ENCODE peak calls at places on chromosomes 7 and 10, in seven cellular contexts. One of them, this sample, is unnamed.
A peak's percentile ranks its signal among the peaks of the same experiment; 100 is the strongest.

GRCh38 chr7:102273749-102274712 is 12.6 kb upstream of the SH2B2 start:
- DNase-seq in right lobe of liver: no peak
- DNase-seq in ovary: no peak
- DNase-seq in uterus: no peak
- DNase-seq in IMR-90: peak; percentile 83
- DNase-seq in heart left ventricle: no peak
- DNase-seq in body of pancreas: no peak
- DNase-seq in this sample: no peak

GRCh38 chr7:28237368-28237767 is 56.8 kb upstream of the JAZF1 start:
- DNase-seq in IMR-90: no peak
- DNase-seq in right lobe of liver: no peak
- DNase-seq in uterus: no peak
- DNase-seq in heart left ventricle: no peak
- DNase-seq in body of pancreas: no peak
- DNase-seq in ovary: no peak
- DNase-seq in this sample: no peak

GRCh38 chr10:117218654-117219053 is 21.4 kb downstream of the KCNK18 start:
- DNase-seq in body of pancreas: no peak
- DNase-seq in ovary: no peak
- DNase-seq in uterus: no peak
- DNase-seq in right lobe of liver: no peak
- DNase-seq in heart left ventricle: no peak
- DNase-seq in IMR-90: no peak
- DNase-seq in this sample: peak; percentile 27

GRCh38 chr7:157538735-157539134 is 201.9 kb downstream of the DNAJB6 start:
- DNase-seq in ovary: no peak
- DNase-seq in right lobe of liver: no peak
- DNase-seq in IMR-90: no peak
- DNase-seq in body of pancreas: no peak
- DNase-seq in heart left ventricle: no peak
- DNase-seq in uterus: no peak
- DNase-seq in this sample: no peak

GRCh38 chr7:148334959-148335577 is 255.5 kb upstream of the C7orf33 start:
- DNase-seq in right lobe of liver: no peak
- DNase-seq in heart left ventricle: no peak
- DNase-seq in IMR-90: no peak
- DNase-seq in uterus: no peak
- DNase-seq in ovary: no peak
- DNase-seq in body of pancreas: no peak
- DNase-seq in this sample: no peak

GRCh38 chr7:30253796-30254165 is 30.6 kb upstream of the ZNRF2 start:
- DNase-seq in heart left ventricle: no peak
- DNase-seq in body of pancreas: no peak
- DNase-seq in IMR-90: no peak
- DNase-seq in uterus: no peak
- DNase-seq in ovary: no peak
- DNase-seq in right lobe of liver: no peak
- DNase-seq in this sample: no peak

GRCh38 chr10:125144693-125145623 is 15.4 kb downstream of the CTBP2 start:
- DNase-seq in uterus: peak; percentile 41
- DNase-seq in body of pancreas: no peak
- DNase-seq in right lobe of liver: no peak
- DNase-seq in ovary: peak; percentile 54
- DNase-seq in IMR-90: peak; percentile 57
- DNase-seq in heart left ventricle: no peak
- DNase-seq in this sample: no peak

GRCh38 chr7:90594791-90595317 is 1.3 kb upstream of the CDK14 start:
- DNase-seq in body of pancreas: no peak
- DNase-seq in IMR-90: peak; percentile 91
- DNase-seq in ovary: peak; percentile 60
- DNase-seq in heart left ventricle: peak; percentile 65
- DNase-seq in uterus: peak; percentile 67
- DNase-seq in right lobe of liver: no peak
- DNase-seq in this sample: no peak

GRCh38 chr10:96986200-96986856 is 154.2 kb downstream of the LCOR start:
- DNase-seq in right lobe of liver: no peak
- DNase-seq in IMR-90: no peak
- DNase-seq in uterus: no peak
- DNase-seq in body of pancreas: no peak
- DNase-seq in ovary: no peak
- DNase-seq in heart left ventricle: no peak
- DNase-seq in this sample: no peak

GRCh38 chr10:29634764-29635625 is at the start of gene SVIL:
- DNase-seq in IMR-90: peak; percentile 71
- DNase-seq in body of pancreas: no peak
- DNase-seq in heart left ventricle: peak; percentile 66
- DNase-seq in right lobe of liver: no peak
- DNase-seq in ovary: peak; percentile 73
- DNase-seq in uterus: peak; percentile 93
- DNase-seq in this sample: no peak

GRCh38 chr7:10950494-10950893 is 23.2 kb upstream of the PHF14 start:
- DNase-seq in IMR-90: no peak
- DNase-seq in right lobe of liver: no peak
- DNase-seq in heart left ventricle: no peak
- DNase-seq in ovary: no peak
- DNase-seq in uterus: no peak
- DNase-seq in body of pancreas: no peak
- DNase-seq in this sample: no peak

GRCh38 chr7:55172881-55173609 is 154.2 kb downstream of the EGFR start:
- DNase-seq in heart left ventricle: no peak
- DNase-seq in right lobe of liver: no peak
- DNase-seq in uterus: no peak
- DNase-seq in ovary: no peak
- DNase-seq in IMR-90: no peak
- DNase-seq in body of pancreas: no peak
- DNase-seq in this sample: no peak

GRCh38 chr7:48822138-48822537 is 102.2 kb upstream of the CDC14C start:
- DNase-seq in ovary: no peak
- DNase-seq in right lobe of liver: no peak
- DNase-seq in IMR-90: no peak
- DNase-seq in heart left ventricle: no peak
- DNase-seq in uterus: no peak
- DNase-seq in body of pancreas: no peak
- DNase-seq in this sample: no peak

GRCh38 chr10:1070939-1071338 is 14.8 kb downstream of the WDR37 start:
- DNase-seq in uterus: no peak
- DNase-seq in heart left ventricle: no peak
- DNase-seq in right lobe of liver: no peak
- DNase-seq in body of pancreas: no peak
- DNase-seq in ovary: no peak
- DNase-seq in IMR-90: peak; percentile 69
- DNase-seq in this sample: no peak

GRCh38 chr10:1074063-1074747 is 18.0 kb downstream of the WDR37 start:
- DNase-seq in heart left ventricle: no peak
- DNase-seq in body of pancreas: no peak
- DNase-seq in IMR-90: no peak
- DNase-seq in right lobe of liver: no peak
- DNase-seq in ovary: no peak
- DNase-seq in uterus: no peak
- DNase-seq in this sample: no peak

GRCh38 chr10:1068362-1069361 is 12.5 kb downstream of the WDR37 start:
- DNase-seq in heart left ventricle: no peak
- DNase-seq in uterus: no peak
- DNase-seq in right lobe of liver: no peak
- DNase-seq in body of pancreas: no peak
- DNase-seq in ovary: no peak
- DNase-seq in IMR-90: no peak
- DNase-seq in this sample: no peak

GRCh38 chr10:1074748-1075358 is 18.7 kb downstream of the WDR37 start:
- DNase-seq in IMR-90: no peak
- DNase-seq in ovary: no peak
- DNase-seq in uterus: no peak
- DNase-seq in body of pancreas: no peak
- DNase-seq in heart left ventricle: no peak
- DNase-seq in right lobe of liver: no peak
- DNase-seq in this sample: no peak

GRCh38 chr10:1069680-1070079 is 13.5 kb downstream of the WDR37 start:
- DNase-seq in heart left ventricle: no peak
- DNase-seq in IMR-90: no peak
- DNase-seq in body of pancreas: no peak
- DNase-seq in ovary: no peak
- DNase-seq in uterus: no peak
- DNase-seq in right lobe of liver: no peak
- DNase-seq in this sample: no peak
- H3K4me1 ChIP-seq in heart left ventricle: peaks cover 6% of the 10 kb centered on the region
- H3K4me1 ChIP-seq in IMR-90: no peaks in the 10 kb centered on the region
- H3K4me1 ChIP-seq in body of pancreas: no peaks in the 10 kb centered on the region
- H3K4me1 ChIP-seq in ovary: peaks cover 2% of the 10 kb centered on the region
- H3K4me1 ChIP-seq in uterus: no peaks in the 10 kb centered on the region
- H3K4me1 ChIP-seq in right lobe of liver: peaks cover 4% of the 10 kb centered on the region
- H3K4me1 ChIP-seq in this sample: peaks cover 52% of the 10 kb centered on the region

GRCh38 chr10:26697163-26697921 is at the start of gene PDSS1:
- DNase-seq in ovary: peak; percentile 76
- DNase-seq in right lobe of liver: peak; percentile 80
- DNase-seq in heart left ventricle: peak; percentile 88
- DNase-seq in body of pancreas: peak; percentile 67
- DNase-seq in uterus: peak; percentile 57
- DNase-seq in IMR-90: peak; percentile 50
- DNase-seq in this sample: peak; percentile 94
- TF ChIP-seq POLR2A in ovary: no peak
- TF ChIP-seq POLR2A in right lobe of liver: peak; percentile 71
- TF ChIP-seq POLR2A in heart left ventricle: no peak
- TF ChIP-seq POLR2A in body of pancreas: peak; percentile 75
- TF ChIP-seq POLR2A in uterus: no peak
- TF ChIP-seq POLR2A in IMR-90: no peak
- TF ChIP-seq POLR2A in this sample: no peak

GRCh38 chr10:130455791-130456190 is 319.6 kb downstream of the GLRX3 start:
- DNase-seq in heart left ventricle: no peak
- DNase-seq in IMR-90: no peak
- DNase-seq in right lobe of liver: no peak
- DNase-seq in uterus: no peak
- DNase-seq in body of pancreas: no peak
- DNase-seq in ovary: no peak
- DNase-seq in this sample: no peak
- H3K4me1 ChIP-seq in heart left ventricle: no peaks in the 10 kb centered on the region
- H3K4me1 ChIP-seq in IMR-90: no peaks in the 10 kb centered on the region
- H3K4me1 ChIP-seq in right lobe of liver: no peaks in the 10 kb centered on the region
- H3K4me1 ChIP-seq in uterus: no peaks in the 10 kb centered on the region
- H3K4me1 ChIP-seq in body of pancreas: no peaks in the 10 kb centered on the region
- H3K4me1 ChIP-seq in ovary: no peaks in the 10 kb centered on the region
- H3K4me1 ChIP-seq in this sample: no peaks in the 10 kb centered on the region

GRCh38 chr10:79316671-79317431 is 30.4 kb upstream of the PPIF start:
- DNase-seq in right lobe of liver: no peak
- DNase-seq in uterus: no peak
- DNase-seq in ovary: no peak
- DNase-seq in heart left ventricle: peak; percentile 60
- DNase-seq in body of pancreas: no peak
- DNase-seq in IMR-90: peak; percentile 29
- DNase-seq in this sample: peak; percentile 80
- TF ChIP-seq POLR2A in right lobe of liver: no peak
- TF ChIP-seq POLR2A in uterus: no peak
- TF ChIP-seq POLR2A in ovary: no peak
- TF ChIP-seq POLR2A in heart left ventricle: no peak
- TF ChIP-seq POLR2A in body of pancreas: no peak
- TF ChIP-seq POLR2A in IMR-90: no peak
- TF ChIP-seq POLR2A in this sample: no peak

GRCh38 chr10:95531041-95531809 is 29.9 kb downstream of the SORBS1 start:
- DNase-seq in uterus: no peak
- DNase-seq in IMR-90: no peak
- DNase-seq in heart left ventricle: no peak
- DNase-seq in right lobe of liver: no peak
- DNase-seq in ovary: no peak
- DNase-seq in body of pancreas: no peak
- DNase-seq in this sample: no peak
- H3K4me1 ChIP-seq in uterus: peaks cover 13% of the 10 kb centered on the region
- H3K4me1 ChIP-seq in IMR-90: no peaks in the 10 kb centered on the region
- H3K4me1 ChIP-seq in heart left ventricle: peaks cover 84% of the 10 kb centered on the region
- H3K4me1 ChIP-seq in right lobe of liver: peaks cover 17% of the 10 kb centered on the region
- H3K4me1 ChIP-seq in ovary: peaks cover 1% of the 10 kb centered on the region
- H3K4me1 ChIP-seq in body of pancreas: peaks cover 20% of the 10 kb centered on the region
- H3K4me1 ChIP-seq in this sample: no peaks in the 10 kb centered on the region

DNA sequence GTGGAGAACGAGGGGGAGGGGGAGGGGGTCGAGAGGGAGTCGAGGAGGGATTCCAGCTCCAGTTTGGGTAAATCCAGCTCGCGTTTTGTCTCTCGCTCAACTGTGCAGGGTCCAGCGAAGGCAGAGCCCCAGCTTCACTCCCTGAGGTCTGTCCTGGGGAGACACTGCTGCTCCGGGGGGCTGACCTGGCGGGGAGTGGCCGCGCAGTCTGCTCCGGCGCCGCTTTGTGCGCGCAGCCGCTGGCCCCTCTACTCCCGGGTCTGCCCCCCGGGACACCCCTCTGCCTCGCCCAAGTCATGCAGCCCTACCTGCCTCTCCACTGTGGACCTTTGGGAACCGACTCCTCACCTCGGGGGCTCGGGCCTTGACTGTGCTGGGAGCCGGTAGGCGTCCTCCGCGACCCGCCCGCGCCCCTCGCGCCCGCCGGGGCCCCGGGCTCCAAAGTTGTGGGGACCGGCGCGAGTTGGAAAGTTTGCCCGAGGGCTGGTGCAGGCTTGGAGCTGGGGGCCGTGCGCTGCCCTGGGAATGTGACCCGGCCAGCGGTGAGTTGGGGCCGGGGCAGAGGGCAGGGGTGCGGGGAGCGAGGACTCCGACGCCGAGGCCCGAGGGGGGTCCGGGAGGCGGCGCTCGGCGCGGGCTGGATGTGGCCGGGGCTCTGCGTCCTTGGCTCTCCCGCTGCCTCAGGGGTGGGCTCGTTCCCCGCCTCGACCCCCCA is at the start of gene TET1:
- DNase-seq in body of pancreas: peak; percentile 55
- DNase-seq in heart left ventricle: peak; percentile 68
- DNase-seq in uterus: peak; percentile 63
- DNase-seq in ovary: peak; percentile 72
- DNase-seq in IMR-90: peak; percentile 59
- DNase-seq in right lobe of liver: peak; percentile 37
- DNase-seq in this sample: no peak
- TF ChIP-seq POLR2A in body of pancreas: peak; percentile 43
- TF ChIP-seq POLR2A in heart left ventricle: no peak
- TF ChIP-seq POLR2A in uterus: no peak
- TF ChIP-seq POLR2A in ovary: peak; percentile 19
- TF ChIP-seq POLR2A in IMR-90: peak; percentile 29
- TF ChIP-seq POLR2A in right lobe of liver: peak; percentile 41
- TF ChIP-seq POLR2A in this sample: no peak

DNA sequence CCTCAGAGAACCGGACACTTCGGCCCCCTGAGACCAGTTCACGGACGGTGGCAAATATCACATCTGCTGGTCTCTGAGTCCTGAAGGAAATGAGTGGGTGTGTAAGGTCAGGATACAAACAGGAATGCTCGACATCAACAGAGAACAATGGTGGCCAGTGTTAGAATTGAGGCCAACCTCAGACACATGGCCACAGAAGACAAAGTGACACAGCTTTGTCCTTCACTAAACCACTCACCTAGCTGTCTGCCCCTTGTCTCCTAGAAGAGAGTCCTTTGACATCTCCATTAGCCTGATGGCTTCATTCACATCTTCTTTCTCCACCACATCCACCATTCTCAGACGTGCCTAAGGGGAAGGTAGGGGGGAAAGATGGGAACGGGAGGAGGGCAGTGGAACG is 4.3 kb downstream of the COPS6 start:
- DNase-seq in ovary: no peak
- DNase-seq in body of pancreas: no peak
- DNase-seq in IMR-90: no peak
- DNase-seq in uterus: no peak
- DNase-seq in right lobe of liver: no peak
- DNase-seq in heart left ventricle: no peak
- DNase-seq in this sample: no peak
- H3K4me1 ChIP-seq in ovary: no peaks in the 10 kb centered on the region
- H3K4me1 ChIP-seq in body of pancreas: peaks cover 18% of the 10 kb centered on the region
- H3K4me1 ChIP-seq in IMR-90: peaks cover 8% of the 10 kb centered on the region
- H3K4me1 ChIP-seq in uterus: peaks cover 4% of the 10 kb centered on the region
- H3K4me1 ChIP-seq in right lobe of liver: peaks cover 4% of the 10 kb centered on the region
- H3K4me1 ChIP-seq in heart left ventricle: peaks cover 18% of the 10 kb centered on the region
- H3K4me1 ChIP-seq in this sample: peaks cover 22% of the 10 kb centered on the region

GRCh38 chr7:106284516-106285050 is at the start of gene NAMPT:
- DNase-seq in heart left ventricle: peak; percentile 73
- DNase-seq in uterus: peak; percentile 54
- DNase-seq in right lobe of liver: peak; percentile 71
- DNase-seq in body of pancreas: no peak
- DNase-seq in ovary: peak; percentile 79
- DNase-seq in IMR-90: no peak
- DNase-seq in this sample: no peak
- TF ChIP-seq POLR2A in heart left ventricle: no peak
- TF ChIP-seq POLR2A in uterus: peak; percentile 78
- TF ChIP-seq POLR2A in right lobe of liver: peak; percentile 54
- TF ChIP-seq POLR2A in body of pancreas: peak; percentile 78
- TF ChIP-seq POLR2A in ovary: peak; percentile 80
- TF ChIP-seq POLR2A in IMR-90: peak; percentile 98
- TF ChIP-seq POLR2A in this sample: peak; percentile 82

This sample was measured in spleen.